ENCODE peak calls at places on chromosomes 16 and 17, in seven cellular contexts. F, Y, M, D, R, T and X are unnamed samples.

GRCh38 chr16:21001262-21001661 is 100.7 kb downstream of the LYRM1 start:
- DNase-seq in D (peak), M (no peak), Y (peak), R (no peak), T (peak), F (no peak), X (peak)

GRCh38 chr17:66255112-66255511 is 25.9 kb upstream of the APOH start:
- DNase-seq in F (peak), R (no peak), M (no peak), D (peak), T (peak), Y (peak), X (peak)

GRCh38 chr17:1509255-1509943 is 7.0 kb downstream of the INPP5K start:
- DNase-seq in M (no peak), D (no peak), Y (no peak), F (peak), T (no peak), R (no peak), X (no peak)

GRCh38 chr16:51109173-51109572 is 41.9 kb downstream of the SALL1 start:
- DNase-seq in T (no peak), D (no peak), M (no peak), Y (no peak), R (no peak), F (no peak), X (no peak)

GRCh38 chr17:76493505-76494167 is 7.6 kb downstream of the RHBDF2 start:
- DNase-seq in Y (no peak), F (peak), T (no peak), M (no peak), D (no peak), R (no peak), X (no peak)

GRCh38 chr16:14497245-14498082 is 132.6 kb downstream of the PARN start:
- DNase-seq in T (no peak), R (no peak), M (no peak), D (no peak), Y (no peak), F (no peak), X (no peak)

GRCh38 chr16:19578378-19578851 is 22.9 kb downstream of the VPS35L start:
- DNase-seq in D (no peak), R (no peak), F (peak), M (no peak), T (peak), Y (no peak), X (no peak)

GRCh38 chr17:27566673-27567562 is 64.1 kb upstream of the LGALS9 start:
- DNase-seq in F (no peak), D (no peak), R (no peak), M (no peak), T (no peak), Y (no peak), X (no peak)

GRCh38 chr17:80029235-80029974 is 6.3 kb downstream of the TBC1D16 start:
- DNase-seq in M (peak), T (peak), D (peak), Y (peak), R (no peak), F (peak), X (peak)

GRCh38 chr16:73066927-73067670 is 19.2 kb upstream of the ZFHX3 start:
- DNase-seq in M (no peak), R (no peak), F (peak), Y (peak), T (no peak), D (peak), X (no peak)

GRCh38 chr17:9021985-9022552 is 759 bp downstream of the NTN1 start:
- DNase-seq in D (no peak), R (peak), T (peak), M (no peak), Y (no peak), F (no peak), X (no peak)

GRCh38 chr16:73993878-73994277 is 302.7 kb upstream of the PSMD7 start:
- DNase-seq in M (no peak), R (no peak), F (no peak), D (no peak), Y (no peak), T (no peak), X (no peak)

GRCh38 chr16:14485811-14486519 is 144.1 kb downstream of the PARN start:
- DNase-seq in F (no peak), T (peak), M (no peak), Y (no peak), D (no peak), R (no peak), X (no peak)

GRCh38 chr17:31293586-31293985 is 3.5 kb downstream of the OMG start:
- DNase-seq in D (no peak), R (no peak), M (no peak), F (no peak), T (peak), Y (no peak), X (no peak)

GRCh38 chr17:27319536-27320221 is 25.8 kb downstream of the WSB1 start:
- DNase-seq in R (peak), T (peak), Y (peak), D (no peak), F (peak), M (no peak), X (peak)

GRCh38 chr16:30992931-30993816 is 8.2 kb downstream of the HSD3B7 start:
- DNase-seq in T (no peak), D (no peak), R (no peak), M (no peak), Y (no peak), F (no peak), X (no peak)

GRCh38 chr16:9107025-9107970 is 15.9 kb downstream of the HAPSTR1 start:
- DNase-seq in M (no peak), D (peak), F (no peak), Y (no peak), T (peak), R (no peak), X (peak)

GRCh38 chr16:57113042-57113453 is 20.7 kb downstream of the CPNE2 start:
- DNase-seq in Y (no peak), R (no peak), T (peak), F (no peak), M (no peak), D (peak), X (peak)

GRCh38 chr17:17063546-17064122 is 21.4 kb downstream of the MPRIP start:
- DNase-seq in D (no peak), Y (no peak), R (no peak), F (peak), M (peak), T (peak), X (no peak)

GRCh38 chr16:85563515-85564276 is 49.4 kb upstream of the GSE1 start:
- DNase-seq in F (peak), M (peak), Y (no peak), R (no peak), D (no peak), T (peak), X (no peak)

GRCh38 chr17:834136-834535 is 52.0 kb downstream of the MRM3 start:
- DNase-seq in R (no peak), Y (no peak), M (no peak), D (no peak), T (no peak), F (no peak), X (no peak)

GRCh38 chr16:67987460-67988160 is 7.3 kb upstream of the DPEP3 start:
- DNase-seq in M (no peak), T (no peak), F (no peak), R (no peak), Y (no peak), D (no peak), X (peak)

GRCh38 chr16:64343061-64343819 is 778.6 kb downstream of the CDH11 start:
- DNase-seq in D (no peak), R (no peak), F (no peak), T (peak), M (no peak), Y (no peak), X (no peak)

GRCh38 chr17:44005865-44006580 is 1.6 kb downstream of the NAGS start:
- DNase-seq in R (peak), Y (no peak), T (no peak), M (no peak), F (peak), D (no peak), X (no peak)
- TF ChIP-seq CTCF in R (no peak), Y (no peak), T (peak), M (peak), F (no peak), D (peak), X (peak)

DNA sequence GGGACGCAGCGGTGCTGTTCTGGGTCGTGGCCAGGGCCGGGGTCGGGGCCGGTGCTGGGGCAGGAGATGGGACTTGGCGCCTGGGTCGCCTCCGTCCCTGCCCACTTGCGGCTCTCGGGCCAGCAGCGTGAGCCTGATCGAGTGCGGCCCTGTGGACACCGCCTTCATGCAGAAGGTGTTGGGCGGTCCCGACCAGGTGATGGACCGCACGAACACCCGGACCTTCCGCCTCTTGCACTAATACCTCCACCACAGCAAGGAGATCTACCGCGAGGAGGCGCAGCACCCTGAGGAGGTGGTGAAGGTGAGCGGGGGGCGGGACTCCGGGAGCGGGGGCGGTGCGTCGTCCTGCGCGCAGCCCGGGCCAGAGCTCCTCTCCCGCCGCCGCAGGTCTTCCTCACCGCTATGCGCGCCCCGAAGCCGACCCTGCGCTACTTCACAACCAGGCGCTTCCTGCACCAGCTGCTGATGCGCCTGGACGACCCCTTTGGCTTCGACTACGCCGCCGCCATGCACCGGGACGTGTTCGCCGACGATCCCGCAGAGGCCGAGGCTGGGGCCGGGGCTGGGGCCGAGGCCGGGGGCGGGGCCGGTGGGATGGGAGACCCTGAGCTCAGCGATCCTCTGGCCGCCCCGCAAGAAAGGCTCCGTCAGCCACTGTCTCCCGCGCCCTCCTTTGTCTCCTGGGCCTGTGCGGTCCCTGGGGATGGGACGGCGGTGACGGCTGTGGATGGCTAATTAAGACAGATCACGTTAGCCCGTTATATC is 4.5 kb upstream of the HSD17B1 start:
- DNase-seq in D (no peak), M (no peak), Y (no peak), R (peak), F (peak), T (no peak), X (no peak)
- TF ChIP-seq CTCF in D (peak), M (no peak), Y (peak), R (peak), F (peak), T (no peak), X (peak)

GRCh38 chr17:61946359-61946758 is 18.6 kb upstream of the INTS2 start:
- DNase-seq in R (no peak), T (no peak), F (no peak), M (no peak), D (no peak), Y (no peak), X (no peak)
- TF ChIP-seq CTCF in R (no peak), T (no peak), F (no peak), M (no peak), D (no peak), Y (no peak), X (no peak)

GRCh38 chr16:47774661-47775060 is 313.5 kb downstream of the PHKB start:
- DNase-seq in M (no peak), F (no peak), R (no peak), D (peak), Y (peak), T (no peak), X (peak)
- TF ChIP-seq CTCF in M (no peak), F (no peak), R (no peak), D (peak), Y (no peak), T (no peak), X (peak)

DNA sequence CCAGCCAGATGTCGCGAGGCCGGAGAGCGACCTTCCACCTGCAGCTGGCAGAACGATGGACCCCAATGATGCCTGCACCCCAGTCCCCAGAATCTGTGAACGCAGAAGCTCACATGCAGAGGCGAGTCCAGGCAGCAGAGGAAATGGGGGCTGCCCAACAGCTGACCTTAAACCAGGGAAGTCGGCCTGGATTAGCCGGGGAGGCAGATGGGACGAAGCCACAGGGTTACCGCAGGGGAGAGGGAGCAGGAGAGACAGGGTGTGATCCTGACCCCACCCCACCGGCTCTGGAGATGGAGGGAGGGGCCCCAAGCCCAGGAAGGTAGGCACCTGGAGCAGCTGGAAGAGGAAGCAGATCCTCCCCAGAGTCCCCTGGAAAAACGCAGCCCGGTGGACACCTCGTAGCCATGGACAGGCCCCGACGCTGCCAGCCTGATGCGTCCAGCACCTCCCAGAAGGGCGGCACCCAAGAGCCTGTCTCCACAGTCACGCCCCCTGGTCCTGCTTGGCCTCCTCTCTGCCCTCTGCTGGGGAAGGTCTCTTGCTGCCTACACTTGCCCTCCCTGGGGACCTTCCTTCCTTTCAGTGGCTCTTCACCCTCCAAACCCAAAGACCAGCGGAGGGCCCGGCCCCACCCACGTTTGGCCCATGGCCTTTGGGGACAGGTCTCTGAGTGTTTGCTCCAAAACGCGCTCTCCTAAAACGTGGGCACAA is 37.3 kb downstream of the PIEZO1 start:
- DNase-seq in M (no peak), D (no peak), T (no peak), R (no peak), F (peak), Y (no peak), X (no peak)
- TF ChIP-seq CTCF in M (no peak), D (peak), T (peak), R (no peak), F (no peak), Y (peak), X (peak)

GRCh38 chr17:78602246-78602645 is 25.1 kb upstream of the DNAH17 start:
- DNase-seq in M (no peak), T (no peak), F (no peak), D (no peak), Y (no peak), R (no peak), X (no peak)

GRCh38 chr17:78608122-78608803 is 31.1 kb upstream of the DNAH17 start:
- DNase-seq in D (no peak), T (no peak), M (no peak), R (no peak), Y (no peak), F (no peak), X (no peak)

GRCh38 chr17:78607061-78607460 is 29.9 kb upstream of the DNAH17 start:
- DNase-seq in F (no peak), Y (no peak), M (no peak), D (no peak), T (no peak), R (no peak), X (no peak)

GRCh38 chr17:78605886-78606285 is 28.7 kb upstream of the DNAH17 start:
- DNase-seq in D (no peak), T (no peak), R (no peak), M (no peak), F (no peak), Y (no peak), X (no peak)

DNA sequence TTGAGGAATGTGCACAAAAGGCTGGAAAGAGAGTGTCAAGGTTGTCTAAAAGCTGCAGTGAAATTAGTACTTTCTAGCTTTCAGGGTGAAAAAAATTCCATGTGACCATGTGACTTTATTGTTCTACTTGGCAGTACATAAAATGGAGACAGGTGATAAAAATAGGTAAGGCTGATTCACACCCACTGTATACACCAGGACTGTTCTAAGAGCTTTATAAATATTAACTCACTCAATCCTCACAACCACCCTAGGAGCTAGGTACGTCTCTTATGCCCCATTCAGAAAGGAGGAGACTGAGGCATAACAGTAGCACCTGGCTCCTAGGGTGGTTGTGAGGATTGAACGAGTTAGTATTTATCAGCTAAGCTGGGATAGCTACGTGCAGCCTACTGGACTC is 28.2 kb upstream of the DNAH17 start:
- DNase-seq in T (no peak), D (no peak), Y (no peak), F (no peak), R (no peak), M (no peak), X (no peak)
- TF ChIP-seq CTCF in T (no peak), D (no peak), Y (no peak), F (no peak), R (no peak), M (no peak), X (no peak)

DNA sequence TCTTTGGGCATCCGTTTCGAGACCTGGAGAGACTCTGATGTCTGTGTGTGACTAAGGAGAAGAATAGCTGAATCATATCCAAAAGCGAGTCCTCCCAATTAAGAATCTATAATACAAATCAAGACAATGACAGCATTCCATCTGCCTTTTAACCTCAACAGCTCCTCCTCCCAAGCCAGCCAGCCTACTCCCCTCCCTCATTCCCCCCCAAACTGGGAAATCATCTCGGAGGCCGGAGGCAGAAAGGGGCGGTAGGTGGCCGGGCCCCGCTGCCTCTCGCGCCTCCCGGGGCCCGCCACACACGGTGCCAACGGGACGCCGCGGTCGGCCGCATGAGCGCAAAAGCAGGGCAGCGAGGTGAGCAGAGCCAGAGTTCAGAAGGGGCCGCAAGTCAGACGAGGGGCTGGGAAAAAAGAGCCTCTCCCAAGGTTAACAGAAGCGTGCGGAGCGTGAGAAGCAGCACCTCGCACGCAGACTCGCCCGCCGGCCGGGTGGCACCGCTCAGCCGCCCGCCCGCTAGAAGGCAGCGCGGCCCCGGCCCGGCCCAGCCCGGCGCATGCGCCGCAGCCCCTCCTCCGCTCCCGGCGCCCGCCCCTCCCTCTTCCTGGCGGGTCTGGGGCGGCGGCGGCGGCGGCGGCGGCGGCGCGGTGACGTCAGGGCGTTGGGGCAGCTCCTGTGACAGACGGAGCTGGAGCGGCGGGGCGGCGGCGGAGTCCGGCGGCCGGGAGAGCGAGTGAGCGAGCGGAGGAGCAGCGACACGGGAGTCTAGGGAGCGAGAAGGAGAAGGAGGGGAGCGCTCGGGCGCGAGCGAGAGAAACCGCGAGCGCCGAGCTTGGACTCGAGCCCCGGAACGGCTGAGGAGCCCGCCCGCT is at the start of gene PAFAH1B1:
- DNase-seq in R (peak), T (peak), F (peak), D (peak), Y (peak), M (peak), X (peak)
- TF ChIP-seq CTCF in R (no peak), T (no peak), F (no peak), D (no peak), Y (no peak), M (peak), X (no peak)

GRCh38 chr17:3723556-3724372 is at the start of gene HASPIN:
- DNase-seq in M (peak), D (peak), T (peak), R (peak), F (peak), Y (peak), X (peak)
- TF ChIP-seq CTCF in M (peak), D (peak), T (peak), R (peak), F (no peak), Y (peak), X (peak)